ENCODE peak calls at places on chromosomes 3 and 15, in four cellular contexts. B is neural progenitor cell, D is GM23248, F is PC-3. Y is an unnamed sample.

GRCh38 chr3:126567696-126568438 is 9.1 kb upstream of the C3orf22 start:
- DNase-seq in F (peak; percentile 13), D (no peak), B (peak; percentile 39), Y (no peak)

GRCh38 chr15:62886431-62887071 is 156.0 kb upstream of the TPM1 start:
- DNase-seq in F (no peak), D (peak; percentile 79), B (peak; percentile 69), Y (peak; percentile 37)

GRCh38 chr3:41328916-41329315 is 129.6 kb downstream of the CTNNB1 start:
- DNase-seq in F (peak; percentile 49), D (peak; percentile 24), B (no peak), Y (no peak)

GRCh38 chr3:195715583-195716266 is 5.1 kb upstream of the MUC20 start:
- DNase-seq in D (peak; percentile 9), B (no peak), F (peak; percentile 75), Y (no peak)

GRCh38 chr15:27704939-27705514 is 394.1 kb downstream of the OCA2 start:
- DNase-seq in B (peak; percentile 60), D (no peak), F (no peak), Y (no peak)

GRCh38 chr3:20400281-20400680 is 214.3 kb upstream of the SGO1 start:
- DNase-seq in B (no peak), D (no peak), F (no peak), Y (no peak)

GRCh38 chr3:195334967-195335366 is 64.0 kb upstream of the XXYLT1 start:
- DNase-seq in B (no peak), F (no peak), D (no peak), Y (no peak)

GRCh38 chr15:80849308-80849707 is 70.1 kb downstream of the CEMIP start:
- DNase-seq in B (no peak), D (peak; percentile 98), F (peak; percentile 93), Y (no peak)

GRCh38 chr15:55739641-55740040 is 3.3 kb downstream of the PRTG start:
- DNase-seq in D (no peak), B (peak; percentile 52), F (no peak), Y (no peak)

GRCh38 chr3:57160731-57161086 is 4.4 kb downstream of the IL17RD start:
- DNase-seq in D (no peak), B (no peak), F (no peak), Y (no peak)

GRCh38 chr3:146159037-146159436 is 1.9 kb downstream of the PLOD2 start:
- DNase-seq in B (no peak), D (peak; percentile 27), F (no peak), Y (peak; percentile 42)

GRCh38 chr15:89936051-89936792 is 23.5 kb upstream of the ARPIN start:
- DNase-seq in B (no peak), F (no peak), D (no peak), Y (no peak)

GRCh38 chr3:29764603-29765254 is 483.9 kb downstream of the RBMS3 start:
- DNase-seq in B (no peak), D (peak; percentile 87), F (peak; percentile 94), Y (peak; percentile 83)

GRCh38 chr3:8456118-8456811 is 45.4 kb upstream of the LMCD1 start:
- DNase-seq in B (peak; percentile 27), D (peak; percentile 14), F (peak; percentile 16), Y (no peak)

GRCh38 chr3:45631486-45631885 is 36.9 kb downstream of the LIMD1 start:
- DNase-seq in F (no peak), B (no peak), D (no peak), Y (peak; percentile 81)

GRCh38 chr15:98548172-98548971 is 100.0 kb upstream of the IGF1R start:
- DNase-seq in D (peak; percentile 62), B (peak; percentile 80), F (no peak), Y (peak; percentile 53)

GRCh38 chr3:171055336-171056178 is 29.0 kb upstream of the SLC2A2 start:
- DNase-seq in F (peak; percentile 94), D (peak; percentile 76), B (no peak), Y (peak; percentile 11)

GRCh38 chr15:47742334-47742733 is 25.0 kb downstream of the SEMA6D start:
- DNase-seq in F (no peak), B (peak; percentile 8), D (no peak), Y (no peak)

GRCh38 chr15:65192016-65192415 is 6.9 kb upstream of the CLPX start:
- DNase-seq in D (peak; percentile 24), F (peak; percentile 33), B (no peak), Y (peak; percentile 24)

GRCh38 chr15:41558400-41559238 is at the start of gene TYRO3:
- DNase-seq in B (peak; percentile 86), F (peak; percentile 51), D (peak; percentile 85), Y (peak; percentile 33)

GRCh38 chr15:40439461-40440299 is 1.1 kb upstream of the BAHD1 start:
- DNase-seq in F (peak; percentile 45), D (peak; percentile 80), B (peak; percentile 77), Y (peak; percentile 17)

GRCh38 chr15:99180287-99180962 is 69.0 kb downstream of the TTC23 start:
- DNase-seq in B (no peak), F (no peak), D (no peak), Y (no peak)

GRCh38 chr15:98938105-98938417 is 69.5 kb downstream of the PGPEP1L start:
- DNase-seq in B (no peak), D (no peak), F (no peak), Y (no peak)

GRCh38 chr3:70053293-70053692 is 53.8 kb downstream of the SAMMSON start:
- DNase-seq in D (no peak), F (peak; percentile 5), B (no peak), Y (no peak)

GRCh38 chr3:154095832-154096421 is 25.3 kb upstream of the ARHGEF26 start:
- DNase-seq in F (peak; percentile 55), D (peak; percentile 53), B (no peak), Y (peak; percentile 42)

GRCh38 chr3:8094415-8094814 is 407.2 kb upstream of the LMCD1 start:
- DNase-seq in B (no peak), D (no peak), F (no peak), Y (no peak)

GRCh38 chr15:98720577-98720976 is 72.2 kb downstream of the IGF1R start:
- DNase-seq in D (peak; percentile 12), F (no peak), B (no peak), Y (no peak)

GRCh38 chr3:64627471-64628321 is 60.1 kb downstream of the ADAMTS9 start:
- DNase-seq in D (no peak), F (no peak), B (peak; percentile 70), Y (peak; percentile 31)

GRCh38 chr15:78003539-78004008 is 73.9 kb downstream of the TBC1D2B start:
- DNase-seq in B (peak; percentile 44), D (no peak), F (no peak), Y (no peak)

GRCh38 chr15:84654689-84655453 is 788 bp upstream of the WDR73 start:
- DNase-seq in B (peak; percentile 93), F (peak; percentile 82), D (peak; percentile 93), Y (peak; percentile 91)

GRCh38 chr3:184229424-184230080 is at the start of gene VWA5B2:
- DNase-seq in F (peak; percentile 80), B (peak; percentile 94), D (peak; percentile 70), Y (peak; percentile 60)

GRCh38 chr3:135908225-135908624 is 57.3 kb upstream of the PPP2R3A start:
- DNase-seq in B (no peak), D (peak; percentile 36), F (peak; percentile 89), Y (no peak)

GRCh38 chr3:49700453-49701128 is 11.2 kb downstream of the RNF123 start:
- DNase-seq in B (peak; percentile 21), F (no peak), D (no peak), Y (no peak)

GRCh38 chr3:30266536-30266935 is 339.9 kb upstream of the TGFBR2 start:
- DNase-seq in F (no peak), D (peak; percentile 6), B (no peak), Y (no peak)

GRCh38 chr15:66657062-66658020 is 44.7 kb upstream of the SMAD6 start:
- DNase-seq in B (peak; percentile 87), F (no peak), D (no peak), Y (no peak)

GRCh38 chr3:155076888-155077287 is 3.2 kb upstream of the MME start:
- DNase-seq in D (no peak), F (peak; percentile 34), B (no peak), Y (no peak)

GRCh38 chr3:126129408-126129891 is 45.5 kb upstream of the SLC41A3 start:
- DNase-seq in F (peak; percentile 81), B (no peak), D (peak; percentile 26), Y (peak; percentile 90)

DNA sequence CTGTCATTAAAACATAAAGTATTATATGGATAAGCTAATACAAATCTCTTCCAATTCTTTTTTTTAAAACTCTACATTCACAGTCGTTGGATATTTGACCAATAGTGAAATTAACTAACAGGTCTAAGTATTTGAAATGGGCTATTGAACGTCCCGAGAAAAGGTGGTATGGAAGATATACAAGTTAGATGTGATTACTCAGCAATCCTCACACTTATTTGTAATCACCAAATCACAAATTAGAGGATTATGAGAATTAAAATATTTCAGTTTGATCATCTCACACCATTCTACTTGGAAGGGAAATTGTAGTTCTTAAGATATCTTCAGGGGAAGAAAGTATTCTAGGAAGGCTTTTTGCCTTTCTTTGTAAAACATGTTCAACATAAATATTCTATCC is 60.5 kb downstream of the GAP43 start:
- DNase-seq in D (no peak), F (no peak), B (no peak), Y (no peak)
- H3K27me3 ChIP-seq in D (no peaks in the 10 kb centered on the region), F (peaks cover 33% of the 10 kb centered on the region), B (no peaks in the 10 kb centered on the region), Y (peaks cover 4% of the 10 kb centered on the region)

GRCh38 chr3:39808467-39809180 is 785 bp upstream of the MYRIP start:
- DNase-seq in B (peak; percentile 88), D (peak; percentile 32), F (no peak), Y (peak; percentile 64)
- H3K27me3 ChIP-seq in B (peaks cover 82% of the 10 kb centered on the region), D (peaks cover 64% of the 10 kb centered on the region), F (peaks cover 54% of the 10 kb centered on the region), Y (no peaks in the 10 kb centered on the region)

DNA sequence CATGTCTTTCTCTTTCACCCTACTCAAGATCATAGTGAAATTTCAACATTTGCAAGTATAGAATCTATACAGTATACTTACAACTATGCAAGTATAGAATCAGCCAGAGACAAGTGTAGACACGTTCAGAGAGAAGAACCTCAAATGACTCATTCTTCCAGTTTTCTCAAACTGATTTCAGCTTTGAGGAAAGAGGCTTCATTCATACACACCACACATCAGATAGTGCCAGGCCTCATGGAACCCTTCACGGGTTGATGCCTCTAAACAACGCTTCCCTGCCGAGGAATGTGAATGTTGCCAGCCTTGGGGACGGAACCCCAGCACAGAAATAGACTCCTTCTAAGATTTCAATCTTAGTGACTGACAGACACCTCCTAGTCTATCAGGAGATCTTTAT is 135.7 kb downstream of the FOXP1 start:
- DNase-seq in F (no peak), B (no peak), D (no peak), Y (no peak)
- H3K27me3 ChIP-seq in F (no peaks in the 10 kb centered on the region), B (no peaks in the 10 kb centered on the region), D (no peaks in the 10 kb centered on the region), Y (no peaks in the 10 kb centered on the region)

DNA sequence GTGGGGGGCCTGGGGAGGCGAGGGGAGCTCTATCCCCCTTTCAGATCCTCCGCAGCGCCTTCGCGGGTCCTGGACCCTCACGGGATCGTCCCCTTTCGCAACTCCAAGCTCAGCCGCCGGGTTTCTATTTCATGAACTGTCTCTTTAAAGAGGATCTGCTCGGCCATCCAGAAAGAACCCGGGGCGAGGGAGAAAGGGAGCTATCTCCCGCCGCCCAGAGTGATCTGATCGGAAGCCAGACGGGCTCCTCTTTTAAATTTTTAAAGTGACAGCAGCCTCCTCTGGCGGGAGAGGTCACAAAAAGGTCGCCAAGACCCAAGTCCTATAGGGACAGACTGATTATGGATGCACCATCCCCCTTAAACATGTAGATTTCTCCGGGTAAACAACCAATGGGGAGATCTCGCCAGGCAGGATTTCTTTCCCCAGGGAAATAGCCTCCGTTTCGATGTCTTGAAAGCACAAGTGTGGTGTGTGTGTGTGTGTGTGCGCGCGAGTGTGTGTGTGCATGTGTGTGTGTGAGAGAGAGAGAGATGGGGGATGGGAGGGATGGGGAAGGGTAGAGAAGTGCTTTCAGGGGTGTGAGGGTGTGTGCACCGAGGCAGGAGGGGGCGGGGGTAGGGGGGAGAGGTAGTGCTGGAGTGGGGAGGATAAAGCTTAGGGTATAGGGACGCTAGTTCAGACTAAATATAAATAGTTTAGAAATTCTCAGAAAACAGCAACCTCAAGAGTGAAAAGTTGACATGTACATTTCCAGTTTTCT is 516.1 kb downstream of the MECOM start:
- DNase-seq in F (peak; percentile 73), B (peak; percentile 94), D (peak; percentile 84), Y (peak; percentile 89)
- H3K27me3 ChIP-seq in F (no peaks in the 10 kb centered on the region), B (peaks cover 62% of the 10 kb centered on the region), D (no peaks in the 10 kb centered on the region), Y (no peaks in the 10 kb centered on the region)

GRCh38 chr3:186192823-186193222 is 83.9 kb upstream of the ETV5 start:
- DNase-seq in B (no peak), D (no peak), F (no peak), Y (no peak)
- H3K27me3 ChIP-seq in B (peaks cover 100% of the 10 kb centered on the region), D (peaks cover 70% of the 10 kb centered on the region), F (peaks cover 76% of the 10 kb centered on the region), Y (peaks cover 32% of the 10 kb centered on the region)

Y was measured in endothelial cell of umbilical vein.